ENCODE peak calls at places on chromosome 22, in five cellular contexts. E is psoas muscle, X is right lobe of liver, J is ovary, F is mucosa of descending colon. U is an unnamed sample.

GRCh38 chr22:50672471-50673230 is at the start of gene SHANK3:
- DNase-seq in E (peak; percentile 66), F (no peak), J (no peak), X (peak; percentile 79), U (peak; percentile 70)

GRCh38 chr22:23781533-23781932 is 5.2 kb upstream of the SMARCB1 start:
- DNase-seq in J (no peak), F (no peak), E (peak; percentile 66), X (no peak), U (no peak)

GRCh38 chr22:28279888-28280287 is 360.8 kb upstream of the PITPNB start:
- DNase-seq in E (no peak), X (no peak), J (no peak), F (no peak), U (no peak)

GRCh38 chr22:28229566-28230483 is 310.8 kb upstream of the PITPNB start:
- DNase-seq in J (no peak), F (no peak), E (peak; percentile 26), X (no peak), U (no peak)

GRCh38 chr22:22818861-22819855 is 68.5 kb upstream of the IGLL5 start:
- DNase-seq in X (no peak), F (no peak), E (no peak), J (no peak), U (no peak)

GRCh38 chr22:21984793-21985192 is 2.2 kb upstream of the TOP3B start:
- DNase-seq in F (peak; percentile 33), J (no peak), E (no peak), X (no peak), U (no peak)

GRCh38 chr22:22908495-22908861 is 20.9 kb downstream of the IGLL5 start:
- DNase-seq in X (no peak), F (no peak), E (no peak), J (no peak), U (no peak)

GRCh38 chr22:36406139-36406538 is 18.4 kb upstream of the MYH9 start:
- DNase-seq in J (no peak), F (no peak), E (no peak), X (no peak), U (no peak)

GRCh38 chr22:33886696-33887095 is 33.6 kb downstream of the LARGE1 start:
- DNase-seq in E (no peak), X (no peak), J (no peak), F (no peak), U (no peak)

GRCh38 chr22:44735518-44736428 is 16.6 kb upstream of the ARHGAP8 start:
- DNase-seq in E (peak; percentile 71), F (peak; percentile 94), X (peak; percentile 84), J (peak; percentile 87), U (peak; percentile 86)

GRCh38 chr22:31861226-31861840 is 83.0 kb upstream of the YWHAH start:
- DNase-seq in F (no peak), X (no peak), E (no peak), J (no peak), U (no peak)

GRCh38 chr22:29031236-29031982 is 30.2 kb downstream of the C22orf31 start:
- DNase-seq in E (peak; percentile 68), J (peak; percentile 67), X (peak; percentile 61), F (peak; percentile 51), U (peak; percentile 63)

GRCh38 chr22:25645266-25645665 is 80.8 kb downstream of the GRK3 start:
- DNase-seq in X (no peak), E (no peak), J (no peak), F (no peak), U (no peak)

GRCh38 chr22:18152519-18152918 is 2.5 kb downstream of the USP18 start:
- DNase-seq in F (no peak), J (no peak), X (no peak), E (no peak), U (no peak)

GRCh38 chr22:36015806-36016519 is 12.7 kb downstream of the RBFOX2 start:
- DNase-seq in E (no peak), F (no peak), J (no peak), X (no peak), U (no peak)

GRCh38 chr22:28247667-28248363 is 328.8 kb upstream of the PITPNB start:
- DNase-seq in F (no peak), J (no peak), X (no peak), E (no peak), U (no peak)

GRCh38 chr22:24465566-24465965 is 29.6 kb upstream of the UPB1 start:
- DNase-seq in E (no peak), F (no peak), X (no peak), J (no peak), U (no peak)

GRCh38 chr22:16965083-16965482 is 42.9 kb downstream of the GAB4 start:
- DNase-seq in F (no peak), E (no peak), J (no peak), X (no peak), U (no peak)

GRCh38 chr22:49767355-49768062 is 60.2 kb downstream of the BRD1 start:
- DNase-seq in F (peak; percentile 28), X (peak; percentile 35), J (peak; percentile 35), E (peak; percentile 14), U (peak; percentile 50)

DNA sequence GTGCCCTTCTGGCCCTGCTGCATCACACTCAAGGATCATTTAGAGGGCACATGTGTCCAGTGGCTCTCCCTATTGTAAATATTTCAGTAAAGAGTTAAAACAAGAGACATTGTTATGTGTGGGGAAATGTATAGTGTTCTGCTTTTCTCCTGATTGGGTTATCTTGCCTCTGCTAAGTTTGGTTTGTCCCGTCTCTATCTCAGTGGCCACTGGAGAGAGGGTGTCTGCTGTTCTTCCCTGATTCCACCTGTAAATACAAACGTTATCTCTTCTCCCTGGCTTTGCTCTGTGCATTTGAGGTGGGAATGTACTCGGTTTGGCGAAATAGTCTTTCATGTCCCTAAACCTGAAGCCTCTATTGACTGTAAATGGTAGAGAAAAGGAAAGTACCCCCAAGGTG is 6.3 kb downstream of the MIEF1 start:
- DNase-seq in J (no peak), E (no peak), X (no peak), F (no peak), U (no peak)
- H3K36me3 ChIP-seq in J (no peaks in the 10 kb centered on the region), E (peaks cover 98% of the 10 kb centered on the region), X (peaks cover 27% of the 10 kb centered on the region), F (peaks cover 18% of the 10 kb centered on the region), U (peaks cover 96% of the 10 kb centered on the region)

DNA sequence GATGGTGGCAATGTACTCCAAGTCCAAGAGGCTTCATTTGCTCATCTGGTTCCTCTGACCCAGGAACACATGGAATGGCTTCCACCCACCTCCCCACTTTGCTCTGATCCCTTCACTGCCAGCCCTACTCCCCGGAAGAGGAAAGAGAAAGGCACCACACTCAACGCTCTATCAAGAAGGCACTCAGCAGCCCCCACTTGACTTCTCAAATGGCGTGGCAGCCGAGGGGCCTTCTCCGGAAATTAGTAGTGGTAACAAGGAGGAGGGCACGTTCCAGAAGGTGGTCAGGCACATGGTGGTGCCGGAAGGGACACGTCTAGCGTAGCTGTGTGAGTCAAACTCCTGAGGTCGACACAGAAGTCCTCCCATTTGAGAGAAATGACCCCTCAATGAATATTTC is 36.5 kb upstream of the CYP2D6 start:
- DNase-seq in X (no peak), E (no peak), J (no peak), F (no peak), U (no peak)
- H3K36me3 ChIP-seq in X (peaks cover 3% of the 10 kb centered on the region), E (peaks cover 28% of the 10 kb centered on the region), J (no peaks in the 10 kb centered on the region), F (no peaks in the 10 kb centered on the region), U (peaks cover 53% of the 10 kb centered on the region)

GRCh38 chr22:40416267-40416570 is 45.8 kb downstream of the SGSM3 start:
- DNase-seq in F (no peak), E (no peak), J (no peak), X (no peak), U (no peak)

GRCh38 chr22:40413873-40414272 is 43.5 kb downstream of the SGSM3 start:
- DNase-seq in J (peak; percentile 40), E (no peak), F (no peak), X (no peak), U (peak; percentile 45)

GRCh38 chr22:40414306-40414705 is 43.9 kb downstream of the SGSM3 start:
- DNase-seq in E (no peak), F (no peak), J (no peak), X (no peak), U (no peak)

GRCh38 chr22:40415531-40416266 is 45.3 kb downstream of the SGSM3 start:
- DNase-seq in F (no peak), J (no peak), E (no peak), X (peak; percentile 58), U (peak; percentile 66)

DNA sequence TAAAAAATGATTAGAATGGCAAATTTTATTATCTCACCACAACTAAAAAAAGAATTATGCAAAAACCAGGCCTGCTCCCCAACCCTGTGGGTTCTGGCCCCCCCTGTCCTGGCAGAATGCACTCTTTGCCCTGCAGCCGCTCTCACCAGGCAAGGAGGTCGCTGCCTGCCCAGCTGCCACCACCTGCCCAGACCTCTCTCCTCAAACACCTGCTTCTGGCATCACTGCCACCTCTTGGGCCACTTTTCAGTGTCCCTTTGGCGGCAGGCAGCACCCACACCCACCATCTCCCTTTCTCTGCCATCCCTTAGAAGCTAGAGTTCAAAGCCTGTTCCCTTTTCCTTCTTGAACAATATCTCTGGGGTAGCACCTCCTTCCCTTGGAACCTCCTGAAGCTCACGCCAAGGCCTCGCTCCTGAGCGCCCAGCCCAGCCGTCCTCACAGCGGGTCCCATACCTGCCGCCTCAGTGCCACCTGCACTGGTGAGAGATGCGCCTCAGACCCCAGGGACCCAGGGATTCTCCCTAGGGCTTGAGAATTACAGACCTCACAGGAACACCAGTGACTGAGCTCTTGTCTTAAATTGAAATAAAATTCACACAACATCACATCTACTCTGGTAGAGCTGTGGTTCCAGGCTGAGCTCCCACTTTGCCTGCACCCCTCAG is 44.6 kb downstream of the SGSM3 start:
- DNase-seq in F (no peak), E (no peak), J (no peak), X (no peak), U (peak; percentile 32)
- H3K36me3 ChIP-seq in F (no peaks in the 10 kb centered on the region), E (peaks cover 69% of the 10 kb centered on the region), J (no peaks in the 10 kb centered on the region), X (peaks cover 6% of the 10 kb centered on the region), U (peaks cover 65% of the 10 kb centered on the region)

GRCh38 chr22:20729194-20729593 is 44.7 kb upstream of the SERPIND1 start:
- DNase-seq in J (no peak), X (no peak), E (no peak), F (no peak), U (no peak)
- H3K36me3 ChIP-seq in J (no peaks in the 10 kb centered on the region), X (peaks cover 5% of the 10 kb centered on the region), E (peaks cover 64% of the 10 kb centered on the region), F (peaks cover 7% of the 10 kb centered on the region), U (peaks cover 79% of the 10 kb centered on the region)

GRCh38 chr22:19405133-19405532 is 26.4 kb downstream of the HIRA start:
- DNase-seq in F (no peak), X (no peak), E (no peak), J (no peak), U (no peak)

GRCh38 chr22:19402642-19403191 is 28.8 kb downstream of the HIRA start:
- DNase-seq in E (no peak), X (no peak), J (no peak), F (no peak), U (no peak)

GRCh38 chr22:19405652-19406051 is 25.9 kb downstream of the HIRA start:
- DNase-seq in F (no peak), X (no peak), J (no peak), E (no peak), U (no peak)

GRCh38 chr22:19406281-19406811 is 25.2 kb downstream of the HIRA start:
- DNase-seq in E (no peak), F (no peak), J (no peak), X (no peak), U (no peak)

DNA sequence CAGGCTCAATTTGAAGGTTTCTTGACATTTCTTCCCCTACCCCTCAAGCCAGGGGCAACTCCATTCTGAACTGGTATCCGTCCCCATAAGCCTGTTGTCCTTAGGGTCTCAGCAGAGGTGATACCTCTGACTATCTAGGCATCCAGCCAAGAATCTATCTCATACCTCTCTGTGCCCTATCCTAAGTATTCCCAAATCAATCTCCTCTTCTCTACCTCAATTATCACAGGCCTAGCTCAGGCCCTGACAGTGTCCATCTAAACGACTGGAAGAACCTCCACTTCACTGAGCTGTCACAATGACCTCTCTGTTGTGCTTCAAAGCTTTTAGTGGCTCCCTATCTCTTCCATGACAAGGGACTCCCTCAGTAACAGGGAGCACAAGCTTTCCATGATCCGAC is 26.9 kb downstream of the HIRA start:
- DNase-seq in F (no peak), E (no peak), X (no peak), J (no peak), U (no peak)
- H3K36me3 ChIP-seq in F (no peaks in the 10 kb centered on the region), E (peaks cover 77% of the 10 kb centered on the region), X (peaks cover 18% of the 10 kb centered on the region), J (no peaks in the 10 kb centered on the region), U (peaks cover 68% of the 10 kb centered on the region)